ENCODE peak calls at places on chromosomes 7 and 10, in seven cellular contexts. A is tibial nerve; F is SW480; X is activated CD4-positive, alpha-beta T cell treated with anti-CD3 and anti-CD28 coated beads for 48 hours; I is T-helper 9 cell; Y is HTR-8/SVneo; B is GM20000. Z is an unnamed sample.

GRCh38 chr7:141280100-141280499 is 206.2 kb downstream of the TMEM178B start:
- DNase-seq in A (no peak), F (no peak), X (no peak), I (no peak), Y (no peak), B (no peak), Z (no peak)

GRCh38 chr7:40219917-40220316 is 85.1 kb downstream of the SUGCT start:
- DNase-seq in A (no peak), F (no peak), X (no peak), I (no peak), Y (peak), B (no peak), Z (no peak)

GRCh38 chr7:146830686-146831085 is 714.1 kb downstream of the CNTNAP2 start:
- DNase-seq in A (no peak), F (no peak), X (no peak), I (no peak), Y (no peak), B (no peak), Z (no peak)

GRCh38 chr7:93249749-93250148 is 17.6 kb downstream of the VPS50 start:
- DNase-seq in A (no peak), F (no peak), X (no peak), I (no peak), Y (no peak), B (no peak), Z (no peak)

GRCh38 chr7:75639071-75639892 is 99.5 kb downstream of the HIP1 start:
- DNase-seq in A (peak), F (peak), X (peak), I (peak), Y (no peak), B (peak), Z (peak)

GRCh38 chr10:5947471-5948207 is 29.7 kb downstream of the IL15RA start:
- DNase-seq in A (no peak), F (no peak), X (no peak), I (no peak), Y (no peak), B (no peak), Z (no peak)

GRCh38 chr7:108284349-108285017 is 154.3 kb upstream of the LAMB4 start:
- DNase-seq in A (no peak), F (no peak), X (peak), I (no peak), Y (no peak), B (no peak), Z (no peak)

GRCh38 chr10:77179015-77179695 is 458.5 kb downstream of the KCNMA1 start:
- DNase-seq in A (peak), F (no peak), X (no peak), I (no peak), Y (peak), B (no peak), Z (no peak)

GRCh38 chr10:71460615-71461014 is 63.9 kb downstream of the CDH23 start:
- DNase-seq in A (no peak), F (no peak), X (no peak), I (no peak), Y (no peak), B (no peak), Z (no peak)

GRCh38 chr7:69765879-69766278 is 167.6 kb downstream of the AUTS2 start:
- DNase-seq in A (no peak), F (no peak), X (no peak), I (no peak), Y (no peak), B (peak), Z (no peak)

GRCh38 chr10:26909753-26910152 is 49.0 kb upstream of the ABI1 start:
- DNase-seq in A (no peak), F (no peak), X (no peak), I (no peak), Y (no peak), B (no peak), Z (no peak)

GRCh38 chr7:127776776-127777390 is 124.9 kb downstream of the SND1 start:
- DNase-seq in A (no peak), F (peak), X (no peak), I (no peak), Y (peak), B (no peak), Z (peak)

GRCh38 chr7:46058424-46058823 is 137.4 kb upstream of the IGFBP3 start:
- DNase-seq in A (no peak), F (no peak), X (no peak), I (no peak), Y (no peak), B (no peak), Z (no peak)

Z was measured in HT-29.